ENCODE peak calls at places on chromosomes 5 and 9, in eight cellular contexts. One of them, this sample, is unnamed. For H3K36me3, the result is how much of the 10 kb centered on the place peaks cover.

GRCh38 chr9:72680593-72681317 is 159.3 kb downstream of the TMC1 start:
- DNase-seq in effector memory CD4-positive, alpha-beta T cell: no peak
- DNase-seq in OCI-LY7: no peak
- DNase-seq in pancreas: no peak
- DNase-seq in hepatocyte: no peak
- DNase-seq in SJSA1: no peak
- DNase-seq in GM23248: no peak
- DNase-seq in suprapubic skin: no peak
- DNase-seq in this sample: no peak

GRCh38 chr5:150644058-150644457 is 3.6 kb downstream of the SYNPO start:
- DNase-seq in effector memory CD4-positive, alpha-beta T cell: no peak
- DNase-seq in OCI-LY7: no peak
- DNase-seq in pancreas: no peak
- DNase-seq in hepatocyte: no peak
- DNase-seq in SJSA1: no peak
- DNase-seq in GM23248: no peak
- DNase-seq in suprapubic skin: no peak
- DNase-seq in this sample: no peak

GRCh38 chr9:33718987-33719386 is 76.4 kb upstream of the PRSS3 start:
- DNase-seq in effector memory CD4-positive, alpha-beta T cell: no peak
- DNase-seq in OCI-LY7: no peak
- DNase-seq in pancreas: no peak
- DNase-seq in hepatocyte: no peak
- DNase-seq in SJSA1: no peak
- DNase-seq in GM23248: peak
- DNase-seq in suprapubic skin: no peak
- DNase-seq in this sample: no peak

GRCh38 chr5:107542428-107542827 is 128.3 kb downstream of the EFNA5 start:
- DNase-seq in effector memory CD4-positive, alpha-beta T cell: no peak
- DNase-seq in OCI-LY7: peak
- DNase-seq in pancreas: peak
- DNase-seq in hepatocyte: peak
- DNase-seq in SJSA1: peak
- DNase-seq in GM23248: peak
- DNase-seq in suprapubic skin: peak
- DNase-seq in this sample: no peak

GRCh38 chr5:172235827-172236749 is 42.1 kb downstream of the EFCAB9 start:
- DNase-seq in effector memory CD4-positive, alpha-beta T cell: no peak
- DNase-seq in OCI-LY7: no peak
- DNase-seq in pancreas: no peak
- DNase-seq in hepatocyte: peak
- DNase-seq in SJSA1: no peak
- DNase-seq in GM23248: peak
- DNase-seq in suprapubic skin: no peak
- DNase-seq in this sample: no peak

GRCh38 chr9:108333406-108334031 is 522.3 kb downstream of the ACTL7B start:
- DNase-seq in effector memory CD4-positive, alpha-beta T cell: no peak
- DNase-seq in OCI-LY7: no peak
- DNase-seq in pancreas: no peak
- DNase-seq in hepatocyte: peak
- DNase-seq in SJSA1: no peak
- DNase-seq in GM23248: no peak
- DNase-seq in suprapubic skin: no peak
- DNase-seq in this sample: no peak

GRCh38 chr9:86794356-86795046 is 152.8 kb downstream of the GAS1 start:
- DNase-seq in effector memory CD4-positive, alpha-beta T cell: no peak
- DNase-seq in OCI-LY7: no peak
- DNase-seq in pancreas: no peak
- DNase-seq in hepatocyte: peak
- DNase-seq in SJSA1: no peak
- DNase-seq in GM23248: peak
- DNase-seq in suprapubic skin: no peak
- DNase-seq in this sample: no peak

GRCh38 chr9:108467653-108468324 is 388.0 kb downstream of the ACTL7B start:
- DNase-seq in effector memory CD4-positive, alpha-beta T cell: no peak
- DNase-seq in OCI-LY7: no peak
- DNase-seq in pancreas: no peak
- DNase-seq in hepatocyte: peak
- DNase-seq in SJSA1: no peak
- DNase-seq in GM23248: peak
- DNase-seq in suprapubic skin: no peak
- DNase-seq in this sample: no peak

GRCh38 chr5:22496666-22497065 is 356.5 kb downstream of the CDH12 start:
- DNase-seq in effector memory CD4-positive, alpha-beta T cell: no peak
- DNase-seq in OCI-LY7: no peak
- DNase-seq in pancreas: no peak
- DNase-seq in hepatocyte: no peak
- DNase-seq in SJSA1: no peak
- DNase-seq in GM23248: no peak
- DNase-seq in suprapubic skin: no peak
- DNase-seq in this sample: no peak

GRCh38 chr9:93210324-93210973 is 26.5 kb downstream of the WNK2 start:
- DNase-seq in effector memory CD4-positive, alpha-beta T cell: no peak
- DNase-seq in OCI-LY7: no peak
- DNase-seq in pancreas: peak
- DNase-seq in hepatocyte: peak
- DNase-seq in SJSA1: no peak
- DNase-seq in GM23248: no peak
- DNase-seq in suprapubic skin: no peak
- DNase-seq in this sample: no peak

GRCh38 chr5:181241393-181241975 is 2.2 kb downstream of the RACK1 start:
- DNase-seq in effector memory CD4-positive, alpha-beta T cell: no peak
- DNase-seq in OCI-LY7: peak
- DNase-seq in pancreas: no peak
- DNase-seq in hepatocyte: peak
- DNase-seq in SJSA1: peak
- DNase-seq in GM23248: peak
- DNase-seq in suprapubic skin: no peak
- DNase-seq in this sample: peak

GRCh38 chr5:116864157-116864837 is 289.7 kb upstream of the SEMA6A start:
- DNase-seq in effector memory CD4-positive, alpha-beta T cell: no peak
- DNase-seq in OCI-LY7: no peak
- DNase-seq in pancreas: no peak
- DNase-seq in hepatocyte: peak
- DNase-seq in SJSA1: peak
- DNase-seq in GM23248: no peak
- DNase-seq in suprapubic skin: no peak
- DNase-seq in this sample: no peak

GRCh38 chr5:147223951-147224791 is 10.7 kb upstream of the STK32A start:
- DNase-seq in effector memory CD4-positive, alpha-beta T cell: no peak
- DNase-seq in OCI-LY7: peak
- DNase-seq in pancreas: no peak
- DNase-seq in hepatocyte: peak
- DNase-seq in SJSA1: peak
- DNase-seq in GM23248: peak
- DNase-seq in suprapubic skin: no peak
- DNase-seq in this sample: no peak

GRCh38 chr9:109775516-109775915 is 4.5 kb upstream of the PALM2AKAP2 start:
- DNase-seq in effector memory CD4-positive, alpha-beta T cell: no peak
- DNase-seq in OCI-LY7: no peak
- DNase-seq in pancreas: no peak
- DNase-seq in hepatocyte: no peak
- DNase-seq in SJSA1: peak
- DNase-seq in GM23248: peak
- DNase-seq in suprapubic skin: no peak
- DNase-seq in this sample: no peak

GRCh38 chr5:125151150-125151932 is 404.9 kb upstream of the ZNF608 start:
- DNase-seq in effector memory CD4-positive, alpha-beta T cell: no peak
- DNase-seq in OCI-LY7: no peak
- DNase-seq in pancreas: no peak
- DNase-seq in hepatocyte: no peak
- DNase-seq in SJSA1: no peak
- DNase-seq in GM23248: no peak
- DNase-seq in suprapubic skin: no peak
- DNase-seq in this sample: no peak

GRCh38 chr5:2172471-2172870 is 289.7 kb upstream of the IRX4 start:
- DNase-seq in effector memory CD4-positive, alpha-beta T cell: no peak
- DNase-seq in OCI-LY7: no peak
- DNase-seq in pancreas: no peak
- DNase-seq in hepatocyte: no peak
- DNase-seq in SJSA1: no peak
- DNase-seq in GM23248: no peak
- DNase-seq in suprapubic skin: no peak
- DNase-seq in this sample: no peak

DNA sequence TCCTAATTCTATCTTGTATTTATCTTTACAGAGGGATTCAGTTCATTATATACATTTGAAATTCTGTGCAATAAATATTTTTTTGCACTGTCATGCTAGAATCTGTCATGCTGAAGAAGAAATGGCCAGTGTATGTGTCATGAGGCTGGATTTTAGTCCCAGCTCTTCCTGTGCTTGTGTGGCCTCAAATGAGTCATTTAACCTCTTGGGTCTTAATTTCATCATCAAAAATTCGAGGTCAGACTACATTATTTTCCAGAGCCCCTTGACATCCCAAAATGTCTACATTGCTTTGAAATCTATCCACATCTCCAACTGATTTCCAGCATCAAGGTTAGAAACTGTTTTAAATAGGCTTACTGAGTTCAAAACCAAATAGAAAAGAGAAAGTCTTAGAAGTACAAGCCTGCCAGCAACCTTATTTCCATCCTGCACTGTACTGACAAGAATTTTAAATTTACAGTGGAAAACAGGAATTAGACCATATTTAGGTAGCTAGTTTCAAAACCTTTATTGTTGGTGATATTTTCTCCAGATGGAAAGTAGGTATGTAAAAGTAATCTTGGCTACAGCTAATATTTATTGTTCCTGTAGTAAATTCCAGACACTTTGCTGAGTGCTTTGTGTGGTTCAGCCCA is 96.7 kb upstream of the MAMDC2 start:
- DNase-seq in effector memory CD4-positive, alpha-beta T cell: no peak
- DNase-seq in OCI-LY7: no peak
- DNase-seq in pancreas: no peak
- DNase-seq in hepatocyte: peak
- DNase-seq in SJSA1: peak
- DNase-seq in GM23248: peak
- DNase-seq in suprapubic skin: no peak
- DNase-seq in this sample: no peak
- H3K36me3 ChIP-seq in effector memory CD4-positive, alpha-beta T cell: under half
- H3K36me3 ChIP-seq in OCI-LY7: under half
- H3K36me3 ChIP-seq in pancreas: under half
- H3K36me3 ChIP-seq in hepatocyte: under half
- H3K36me3 ChIP-seq in SJSA1: under half
- H3K36me3 ChIP-seq in GM23248: under half
- H3K36me3 ChIP-seq in suprapubic skin: under half
- H3K36me3 ChIP-seq in this sample: under half

DNA sequence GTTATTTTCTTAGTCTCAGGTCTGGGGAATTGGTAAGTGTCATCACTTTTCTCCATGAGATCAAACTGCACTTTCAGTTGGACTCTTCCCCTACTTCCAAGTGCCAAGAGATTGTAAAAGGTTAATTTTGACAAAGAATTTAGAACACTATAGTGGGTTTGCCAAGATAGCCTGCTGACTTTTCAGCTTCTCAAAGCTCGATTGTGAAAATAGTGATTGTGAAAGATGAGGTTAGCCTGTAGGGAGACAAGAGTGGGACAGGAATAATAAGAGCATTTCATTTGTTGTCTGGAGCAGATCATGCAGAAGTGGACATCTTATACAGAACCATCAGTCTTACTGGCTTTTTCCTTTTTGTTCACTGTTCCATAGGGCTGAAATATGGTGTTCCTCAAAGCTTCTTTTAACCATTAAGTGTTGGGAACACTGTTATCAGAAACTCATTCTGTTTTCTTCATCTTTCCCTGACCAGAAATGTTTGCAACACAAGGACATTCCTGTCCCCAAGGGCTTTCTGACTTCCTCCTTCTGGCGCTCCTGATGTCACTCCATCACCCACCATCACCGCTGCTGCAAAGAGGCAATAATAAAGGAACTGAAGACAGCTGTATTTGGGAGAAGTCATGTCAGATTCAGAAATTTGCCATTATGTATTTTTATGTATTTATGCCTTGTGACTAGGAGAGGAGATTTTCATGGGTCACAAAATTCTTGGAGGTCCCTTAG is 11.6 kb upstream of the SPTAN1 start:
- DNase-seq in effector memory CD4-positive, alpha-beta T cell: no peak
- DNase-seq in OCI-LY7: no peak
- DNase-seq in pancreas: no peak
- DNase-seq in hepatocyte: no peak
- DNase-seq in SJSA1: no peak
- DNase-seq in GM23248: no peak
- DNase-seq in suprapubic skin: no peak
- DNase-seq in this sample: no peak
- H3K36me3 ChIP-seq in effector memory CD4-positive, alpha-beta T cell: half or more
- H3K36me3 ChIP-seq in OCI-LY7: half or more
- H3K36me3 ChIP-seq in pancreas: under half
- H3K36me3 ChIP-seq in hepatocyte: under half
- H3K36me3 ChIP-seq in SJSA1: half or more
- H3K36me3 ChIP-seq in GM23248: under half
- H3K36me3 ChIP-seq in suprapubic skin: half or more
- H3K36me3 ChIP-seq in this sample: half or more

DNA sequence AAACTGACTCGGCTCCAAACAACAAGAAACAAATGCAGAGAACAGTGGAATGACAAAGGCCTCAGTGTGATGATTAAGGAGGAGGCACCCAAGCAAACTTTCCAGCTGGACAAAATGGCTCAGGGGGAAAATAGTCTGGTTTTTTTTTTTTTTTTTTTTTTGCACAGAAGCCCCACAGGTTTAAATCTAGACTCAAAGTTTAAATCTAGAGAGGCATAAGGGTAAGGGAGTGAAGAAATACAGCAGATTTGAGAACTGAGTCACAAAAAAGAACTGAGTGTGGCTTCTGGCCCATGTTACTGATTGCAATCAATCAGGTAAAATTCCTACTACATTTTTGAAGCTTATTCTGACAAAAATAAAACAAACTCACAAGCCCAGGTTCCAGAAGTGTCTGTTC is 12.3 kb downstream of the BOD1 start:
- DNase-seq in effector memory CD4-positive, alpha-beta T cell: no peak
- DNase-seq in OCI-LY7: no peak
- DNase-seq in pancreas: no peak
- DNase-seq in hepatocyte: no peak
- DNase-seq in SJSA1: no peak
- DNase-seq in GM23248: no peak
- DNase-seq in suprapubic skin: no peak
- DNase-seq in this sample: no peak
- H3K36me3 ChIP-seq in effector memory CD4-positive, alpha-beta T cell: under half
- H3K36me3 ChIP-seq in OCI-LY7: half or more
- H3K36me3 ChIP-seq in pancreas: under half
- H3K36me3 ChIP-seq in hepatocyte: under half
- H3K36me3 ChIP-seq in SJSA1: under half
- H3K36me3 ChIP-seq in GM23248: under half
- H3K36me3 ChIP-seq in suprapubic skin: under half
- H3K36me3 ChIP-seq in this sample: half or more

DNA sequence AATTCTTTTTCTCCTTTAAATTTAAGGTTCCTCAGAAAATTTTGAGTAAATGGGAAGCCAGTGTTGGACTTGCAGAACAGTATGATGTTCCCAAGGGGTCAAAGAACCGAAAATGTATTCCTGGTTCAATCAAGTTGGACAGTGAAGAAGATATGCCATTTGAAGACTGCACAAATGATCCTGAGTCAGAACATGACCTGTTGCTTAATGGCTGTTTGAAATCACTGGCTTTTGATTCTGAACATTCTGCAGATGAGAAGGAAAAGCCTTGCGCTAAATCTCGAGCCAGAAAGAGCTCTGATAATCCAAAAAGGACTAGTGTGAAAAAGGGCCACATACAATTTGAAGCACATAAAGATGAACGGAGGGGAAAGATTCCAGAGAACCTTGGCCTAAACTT is 76.0 kb downstream of the NSD1 start:
- DNase-seq in effector memory CD4-positive, alpha-beta T cell: no peak
- DNase-seq in OCI-LY7: no peak
- DNase-seq in pancreas: no peak
- DNase-seq in hepatocyte: no peak
- DNase-seq in SJSA1: no peak
- DNase-seq in GM23248: no peak
- DNase-seq in suprapubic skin: no peak
- DNase-seq in this sample: no peak
- H3K36me3 ChIP-seq in effector memory CD4-positive, alpha-beta T cell: under half
- H3K36me3 ChIP-seq in OCI-LY7: half or more
- H3K36me3 ChIP-seq in pancreas: under half
- H3K36me3 ChIP-seq in hepatocyte: under half
- H3K36me3 ChIP-seq in SJSA1: half or more
- H3K36me3 ChIP-seq in GM23248: half or more
- H3K36me3 ChIP-seq in suprapubic skin: half or more
- H3K36me3 ChIP-seq in this sample: half or more